ENCODE peak calls at places on chromosomes 6 and 20, in seven cellular contexts. X is lower lobe of right lung; T is adipocyte; J is COR-L47; R is central memory CD8-positive, alpha-beta T cell; N is stimulated activated CD4-positive, alpha-beta T cell treated with anti-CD3 and anti-CD28 coated beads, Interleukin-4, amount 100 ng/mL, for 1 hour; O is SHP77. W is an unnamed sample.

GRCh38 chr6:111899531-111899930 is 26.3 kb upstream of the FYN start:
- DNase-seq in X (no peak), T (no peak), J (no peak), R (no peak), N (no peak), O (no peak), W (no peak)

GRCh38 chr6:44356432-44356950 is 14.0 kb downstream of the SPATS1 start:
- DNase-seq in X (no peak), T (no peak), J (no peak), R (no peak), N (no peak), O (no peak), W (no peak)

GRCh38 chr6:89749918-89750317 is 69.7 kb downstream of the MDN1 start:
- DNase-seq in X (no peak), T (peak; percentile 41), J (no peak), R (no peak), N (no peak), O (no peak), W (no peak)

GRCh38 chr20:50121858-50122271 is 8.9 kb upstream of the UBE2V1 start:
- DNase-seq in X (no peak), T (no peak), J (no peak), R (no peak), N (no peak), O (peak; percentile 31), W (no peak)

GRCh38 chr20:24977336-24977735 is 15.2 kb downstream of the APMAP start:
- DNase-seq in X (no peak), T (no peak), J (no peak), R (no peak), N (no peak), O (no peak), W (no peak)

GRCh38 chr20:25378189-25378883 is 12.3 kb downstream of the ABHD12 start:
- DNase-seq in X (no peak), T (no peak), J (no peak), R (no peak), N (no peak), O (no peak), W (no peak)

GRCh38 chr6:24460966-24461365 is 28.4 kb downstream of the GPLD1 start:
- DNase-seq in X (no peak), T (no peak), J (no peak), R (no peak), N (no peak), O (no peak), W (no peak)

GRCh38 chr6:87714093-87714809 is 12.2 kb upstream of the AKIRIN2 start:
- DNase-seq in X (no peak), T (peak; percentile 50), J (no peak), R (no peak), N (no peak), O (no peak), W (no peak)

GRCh38 chr6:80767808-80768207 is 661.3 kb downstream of the BCKDHB start:
- DNase-seq in X (no peak), T (peak; percentile 85), J (no peak), R (no peak), N (no peak), O (no peak), W (no peak)

GRCh38 chr20:17648782-17649730 is 33.0 kb downstream of the RRBP1 start:
- DNase-seq in X (peak; percentile 73), T (peak; percentile 22), J (peak; percentile 44), R (no peak), N (peak; percentile 33), O (peak; percentile 85), W (peak; percentile 65)

GRCh38 chr6:140979642-140980091 is 1153.1 kb upstream of the GJE1 start:
- DNase-seq in X (no peak), T (peak; percentile 89), J (no peak), R (no peak), N (no peak), O (no peak), W (no peak)

GRCh38 chr20:47113362-47114118 is 218.9 kb downstream of the EYA2 start:
- DNase-seq in X (no peak), T (peak; percentile 36), J (no peak), R (no peak), N (no peak), O (no peak), W (no peak)

GRCh38 chr20:31693987-31694661 is 28.5 kb downstream of the BCL2L1 start:
- DNase-seq in X (no peak), T (no peak), J (peak; percentile 78), R (no peak), N (no peak), O (peak; percentile 8), W (no peak)

GRCh38 chr6:135021310-135022049 is 33.1 kb downstream of the HBS1L start:
- DNase-seq in X (no peak), T (no peak), J (no peak), R (no peak), N (no peak), O (no peak), W (no peak)

GRCh38 chr6:124027392-124027791 is 223.7 kb downstream of the NKAIN2 start:
- DNase-seq in X (no peak), T (no peak), J (no peak), R (no peak), N (no peak), O (no peak), W (no peak)

GRCh38 chr6:170137911-170138910 is 152.7 kb downstream of the DLL1 start:
- DNase-seq in X (peak; percentile 39), T (no peak), J (no peak), R (no peak), N (no peak), O (no peak), W (no peak)

GRCh38 chr6:107128577-107128976 is 13.3 kb upstream of the BEND3 start:
- DNase-seq in X (no peak), T (no peak), J (no peak), R (no peak), N (no peak), O (no peak), W (no peak)

GRCh38 chr20:48931527-48932374 is 10.2 kb downstream of the ARFGEF2 start:
- DNase-seq in X (no peak), T (no peak), J (no peak), R (no peak), N (no peak), O (no peak), W (no peak)

GRCh38 chr6:161635975-161636374 is 362.1 kb upstream of the AGPAT4 start:
- DNase-seq in X (no peak), T (no peak), J (no peak), R (no peak), N (no peak), O (no peak), W (no peak)

GRCh38 chr20:46558511-46558959 is 8.1 kb upstream of the OCSTAMP start:
- DNase-seq in X (no peak), T (peak; percentile 51), J (no peak), R (no peak), N (peak; percentile 36), O (peak; percentile 81), W (no peak)

GRCh38 chr6:39048481-39049399 is at the start of gene GLP1R:
- DNase-seq in X (no peak), T (no peak), J (no peak), R (no peak), N (peak; percentile 10), O (no peak), W (no peak)

GRCh38 chr6:152874846-152875568 is 107.8 kb downstream of the FBXO5 start:
- DNase-seq in X (no peak), T (no peak), J (no peak), R (no peak), N (no peak), O (no peak), W (no peak)

GRCh38 chr20:14882157-14882556 is 544.7 kb upstream of the FLRT3 start:
- DNase-seq in X (no peak), T (no peak), J (no peak), R (no peak), N (no peak), O (no peak), W (no peak)

GRCh38 chr20:40230486-40230885 is 458.6 kb downstream of the MAFB start:
- DNase-seq in X (no peak), T (no peak), J (no peak), R (no peak), N (no peak), O (no peak), W (no peak)

GRCh38 chr20:34570859-34571306 is 12.4 kb downstream of the MAP1LC3A start:
- DNase-seq in X (no peak), T (peak; percentile 7), J (no peak), R (no peak), N (no peak), O (no peak), W (no peak)

GRCh38 chr6:33419580-33420492 is at the start of gene SYNGAP1:
- DNase-seq in X (no peak), T (peak; percentile 82), J (peak; percentile 30), R (no peak), N (peak; percentile 60), O (no peak), W (no peak)

GRCh38 chr6:120320481-120321162 is 971.1 kb upstream of the MAN1A1 start:
- DNase-seq in X (no peak), T (no peak), J (no peak), R (no peak), N (no peak), O (no peak), W (no peak)

GRCh38 chr6:126170875-126171489 is 168.9 kb upstream of the CENPW start:
- DNase-seq in X (no peak), T (no peak), J (peak; percentile 35), R (no peak), N (no peak), O (no peak), W (no peak)

GRCh38 chr20:8244637-8245036 is 112.6 kb downstream of the PLCB1 start:
- DNase-seq in X (no peak), T (peak; percentile 94), J (no peak), R (no peak), N (no peak), O (no peak), W (no peak)

GRCh38 chr6:36350681-36351091 is 14.0 kb upstream of the BNIP5 start:
- DNase-seq in X (no peak), T (peak; percentile 29), J (no peak), R (no peak), N (no peak), O (no peak), W (no peak)

GRCh38 chr20:17806739-17807441 is 107.1 kb downstream of the BANF2 start:
- DNase-seq in X (no peak), T (peak; percentile 86), J (no peak), R (no peak), N (no peak), O (no peak), W (no peak)

GRCh38 chr6:35311390-35312075 is 13.9 kb downstream of the DEF6 start:
- DNase-seq in X (no peak), T (no peak), J (no peak), R (no peak), N (peak; percentile 39), O (no peak), W (no peak)

GRCh38 chr6:53741001-53741400 is 53.8 kb upstream of the LRRC1 start:
- DNase-seq in X (no peak), T (no peak), J (no peak), R (no peak), N (no peak), O (no peak), W (no peak)